ENCODE peak calls at places on chromosome 22, in ten cellular contexts. U, L, X, Q, T, A, K, D, F and C are unnamed samples.

GRCh38 chr22:39299829-39300178 is 19.6 kb downstream of the RPL3 start:
- DNase-seq in T (no peak), K (no peak), D (no peak), Q (no peak), F (no peak), X (no peak), U (no peak), A (no peak), L (peak; percentile 49), C (no peak)

GRCh38 chr22:39254789-39255298 is 10.1 kb upstream of the PDGFB start:
- DNase-seq in D (peak; percentile 29), U (peak; percentile 79), T (peak; percentile 48), K (peak; percentile 67), L (no peak), F (peak; percentile 71), A (no peak), Q (peak; percentile 36), X (no peak), C (no peak)

GRCh38 chr22:23911318-23911980 is 17.3 kb downstream of the MIF start:
- DNase-seq in T (no peak), Q (no peak), U (no peak), D (no peak), A (no peak), X (no peak), L (no peak), K (no peak), F (no peak), C (no peak)

GRCh38 chr22:35808377-35808776 is 90.7 kb downstream of the APOL5 start:
- DNase-seq in L (no peak), F (no peak), T (no peak), U (no peak), A (no peak), X (no peak), D (no peak), K (no peak), Q (no peak), C (no peak)

GRCh38 chr22:25407859-25408229 is 156.6 kb upstream of the GRK3 start:
- DNase-seq in Q (no peak), U (no peak), X (no peak), D (no peak), K (no peak), L (no peak), A (no peak), T (no peak), F (no peak), C (no peak)

GRCh38 chr22:45579806-45580702 is 77.4 kb downstream of the FBLN1 start:
- DNase-seq in F (no peak), D (no peak), U (no peak), T (no peak), K (no peak), L (no peak), A (no peak), Q (no peak), X (no peak), C (no peak)

GRCh38 chr22:40606306-40606705 is 30.2 kb downstream of the MRTFA start:
- DNase-seq in T (no peak), K (no peak), U (no peak), F (no peak), X (no peak), A (no peak), D (no peak), L (no peak), Q (no peak), C (no peak)

GRCh38 chr22:38828191-38828590 is 15.6 kb downstream of the NPTXR start:
- DNase-seq in U (no peak), D (no peak), F (no peak), Q (no peak), A (no peak), T (no peak), X (no peak), L (no peak), K (no peak), C (no peak)

GRCh38 chr22:39021552-39022250 is 774 bp downstream of the APOBEC3D start:
- DNase-seq in A (peak; percentile 37), D (no peak), U (no peak), T (no peak), Q (no peak), F (no peak), K (no peak), L (no peak), X (no peak), C (no peak)

GRCh38 chr22:44764974-44765373 is 12.6 kb downstream of the ARHGAP8 start:
- DNase-seq in K (no peak), Q (no peak), U (no peak), A (no peak), T (no peak), F (no peak), X (no peak), D (no peak), L (no peak), C (no peak)

GRCh38 chr22:21045585-21046294 is at the start of gene LRRC74B:
- DNase-seq in L (peak; percentile 89), F (peak; percentile 92), K (peak; percentile 85), T (peak; percentile 71), X (no peak), A (peak; percentile 96), Q (peak; percentile 62), U (peak; percentile 87), D (peak; percentile 88), C (peak; percentile 74)

GRCh38 chr22:19679476-19680099 is 34.7 kb upstream of the SEPTIN5 start:
- DNase-seq in T (no peak), F (peak; percentile 53), L (peak; percentile 46), Q (peak; percentile 28), K (peak; percentile 27), D (no peak), U (no peak), X (peak; percentile 14), A (peak; percentile 55), C (no peak)

GRCh38 chr22:31083923-31084810 is 3.0 kb downstream of the SMTN start:
- DNase-seq in K (peak; percentile 24), F (no peak), D (no peak), A (peak; percentile 72), Q (no peak), X (no peak), T (no peak), U (no peak), L (no peak), C (no peak)

GRCh38 chr22:47850644-47851151 is 1088.2 kb downstream of the TBC1D22A start:
- DNase-seq in K (no peak), Q (no peak), X (no peak), T (no peak), U (no peak), A (no peak), F (no peak), L (no peak), D (no peak), C (no peak)

GRCh38 chr22:22151308-22151707 is 93.3 kb upstream of the VPREB1 start:
- DNase-seq in T (no peak), K (no peak), A (no peak), L (no peak), F (no peak), U (no peak), D (no peak), Q (no peak), X (no peak), C (no peak)

GRCh38 chr22:34414467-34415440 is 494.5 kb upstream of the LARGE1 start:
- DNase-seq in D (no peak), U (no peak), K (peak; percentile 33), A (peak; percentile 94), Q (no peak), L (no peak), T (peak; percentile 36), X (no peak), F (no peak), C (peak; percentile 77)

GRCh38 chr22:23837911-23838685 is 708 bp downstream of the DERL3 start:
- DNase-seq in Q (no peak), X (no peak), F (no peak), D (no peak), T (peak; percentile 24), L (no peak), U (no peak), A (peak; percentile 95), K (no peak), C (no peak)

GRCh38 chr22:41831383-41831782 is 1.5 kb upstream of the SREBF2 start:
- DNase-seq in Q (no peak), D (no peak), L (no peak), T (peak; percentile 21), U (no peak), F (no peak), K (no peak), X (no peak), A (peak; percentile 54), C (no peak)

GRCh38 chr22:32531228-32531627 is 56.6 kb downstream of the FBXO7 start:
- DNase-seq in T (no peak), L (no peak), D (no peak), K (no peak), Q (no peak), X (no peak), F (no peak), U (no peak), A (no peak), C (no peak)

GRCh38 chr22:19520007-19520406 is 4.2 kb downstream of the CLDN5 start:
- DNase-seq in T (no peak), K (no peak), U (no peak), L (no peak), D (no peak), X (no peak), F (no peak), Q (no peak), A (no peak), C (no peak)

GRCh38 chr22:22171357-22172218 is 73.0 kb upstream of the VPREB1 start:
- DNase-seq in T (no peak), X (no peak), U (no peak), K (no peak), F (peak; percentile 47), A (peak; percentile 68), Q (no peak), D (no peak), L (no peak), C (no peak)

GRCh38 chr22:37983860-37984791 is at the start of gene SOX10:
- DNase-seq in U (no peak), T (no peak), D (no peak), K (no peak), F (no peak), X (no peak), L (no peak), Q (no peak), A (no peak), C (peak; percentile 70)

GRCh38 chr22:36797988-36798670 is 18.7 kb downstream of the PVALB start:
- DNase-seq in D (no peak), A (no peak), F (no peak), X (no peak), L (no peak), K (no peak), U (no peak), T (no peak), Q (no peak), C (no peak)

GRCh38 chr22:45785458-45785857 is 113.8 kb downstream of the ATXN10 start:
- DNase-seq in D (no peak), X (no peak), K (no peak), T (no peak), U (peak; percentile 44), F (peak; percentile 67), A (peak; percentile 76), Q (no peak), L (no peak), C (no peak)

GRCh38 chr22:38850941-38851849 is 7.4 kb upstream of the NPTXR start:
- DNase-seq in T (no peak), F (no peak), Q (no peak), A (no peak), X (no peak), K (no peak), L (no peak), D (no peak), U (peak; percentile 72), C (no peak)

GRCh38 chr22:46537946-46538815 is 761 bp upstream of the CELSR1 start:
- DNase-seq in D (no peak), T (no peak), F (peak; percentile 59), A (no peak), K (no peak), L (peak; percentile 18), U (peak; percentile 27), X (no peak), Q (no peak), C (no peak)

GRCh38 chr22:49331878-49332277 is 495.8 kb downstream of the BRD1 start:
- DNase-seq in T (no peak), A (no peak), L (no peak), D (no peak), F (no peak), Q (no peak), U (no peak), X (no peak), K (no peak), C (no peak)

GRCh38 chr22:30314918-30315317 is 11.8 kb downstream of the TBC1D10A start:
- DNase-seq in X (no peak), K (peak; percentile 69), Q (no peak), T (no peak), A (no peak), U (peak; percentile 67), D (no peak), F (no peak), L (no peak), C (no peak)